ENCODE peak calls at places on chromosome 12, in five cellular contexts. B, U, G, P and R are unnamed samples.

GRCh38 chr12:81573228-81573627 is 185.9 kb downstream of the PPFIA2 start:
- DNase-seq in B (no peak), U (no peak), G (peak; percentile 9), P (peak; percentile 7), R (no peak)

GRCh38 chr12:62919827-62920226 is 15.1 kb downstream of the PPM1H start:
- DNase-seq in B (no peak), U (no peak), G (peak; percentile 89), P (peak; percentile 53), R (peak; percentile 86)

GRCh38 chr12:5944053-5944452 is 1.0 kb downstream of the ANO2 start:
- DNase-seq in B (no peak), U (no peak), G (no peak), P (no peak), R (no peak)

GRCh38 chr12:52570511-52570910 is 3.1 kb downstream of the KRT74 start:
- DNase-seq in B (no peak), U (no peak), G (no peak), P (no peak), R (no peak)

GRCh38 chr12:49568442-49568776 is 467 bp upstream of the MCRS1 start:
- DNase-seq in B (no peak), U (no peak), G (no peak), P (no peak), R (no peak)

GRCh38 chr12:3328081-3328480 is 162.9 kb upstream of the PRMT8 start:
- DNase-seq in B (no peak), U (no peak), G (no peak), P (no peak), R (no peak)

GRCh38 chr12:98544741-98545140 is 29.4 kb downstream of the TMPO start:
- DNase-seq in B (no peak), U (no peak), G (no peak), P (no peak), R (no peak)

GRCh38 chr12:75859868-75860267 is 171.7 kb downstream of the PHLDA1 start:
- DNase-seq in B (no peak), U (no peak), G (no peak), P (no peak), R (no peak)

GRCh38 chr12:4273651-4274395 is at the start of gene CCND2:
- DNase-seq in B (peak; percentile 93), U (peak; percentile 72), G (peak; percentile 83), P (peak; percentile 94), R (no peak)

GRCh38 chr12:119374615-119375014 is 40.1 kb downstream of the CCDC60 start:
- DNase-seq in B (no peak), U (no peak), G (no peak), P (peak; percentile 7), R (no peak)

GRCh38 chr12:13241833-13242232 is 45.3 kb downstream of the EMP1 start:
- DNase-seq in B (peak; percentile 52), U (no peak), G (no peak), P (no peak), R (no peak)

GRCh38 chr12:69987453-69988102 is 162.6 kb downstream of the MYRFL start:
- DNase-seq in B (peak; percentile 64), U (no peak), G (no peak), P (peak; percentile 86), R (no peak)

GRCh38 chr12:41055875-41056577 is 132.1 kb upstream of the PDZRN4 start:
- DNase-seq in B (no peak), U (no peak), G (peak; percentile 5), P (peak; percentile 15), R (no peak)

GRCh38 chr12:92059976-92060375 is 85.7 kb downstream of the BTG1 start:
- DNase-seq in B (no peak), U (no peak), G (no peak), P (peak; percentile 51), R (no peak)

GRCh38 chr12:42090899-42091298 is 53.8 kb downstream of the GXYLT1 start:
- DNase-seq in B (no peak), U (no peak), G (no peak), P (no peak), R (no peak)

GRCh38 chr12:2484141-2484776 is 310.5 kb upstream of the FKBP4 start:
- DNase-seq in B (no peak), U (no peak), G (no peak), P (no peak), R (no peak)

GRCh38 chr12:132610051-132610759 is at the start of gene LRCOL1:
- DNase-seq in B (no peak), U (no peak), G (peak; percentile 47), P (no peak), R (no peak)

GRCh38 chr12:90163975-90164374 is 455.3 kb upstream of the ATP2B1 start:
- DNase-seq in B (no peak), U (no peak), G (no peak), P (no peak), R (no peak)

GRCh38 chr12:3732901-3733300 is 20.0 kb downstream of the CRACR2A start:
- DNase-seq in B (peak; percentile 89), U (no peak), G (no peak), P (no peak), R (no peak)

GRCh38 chr12:72179841-72180240 is 92.3 kb upstream of the TRHDE start:
- DNase-seq in B (no peak), U (no peak), G (no peak), P (no peak), R (no peak)

GRCh38 chr12:104566244-104566993 is 109.7 kb downstream of the CHST11 start:
- DNase-seq in B (no peak), U (no peak), G (no peak), P (no peak), R (no peak)

GRCh38 chr12:6171409-6172015 is 28.7 kb upstream of the CD9 start:
- DNase-seq in B (no peak), U (no peak), G (no peak), P (no peak), R (no peak)

GRCh38 chr12:107393043-107393725 is 292.4 kb upstream of the PWP1 start:
- DNase-seq in B (no peak), U (no peak), G (no peak), P (no peak), R (no peak)

GRCh38 chr12:62813031-62813829 is 121.7 kb downstream of the PPM1H start:
- DNase-seq in B (peak; percentile 45), U (peak; percentile 4), G (peak; percentile 59), P (peak; percentile 65), R (no peak)

GRCh38 chr12:3083949-3084348 is 6.8 kb downstream of the TSPAN9 start:
- DNase-seq in B (no peak), U (no peak), G (no peak), P (no peak), R (no peak)

GRCh38 chr12:103820881-103821489 is 20.0 kb downstream of the NT5DC3 start:
- DNase-seq in B (no peak), U (no peak), G (no peak), P (no peak), R (no peak)

GRCh38 chr12:92218394-92219077 is 72.9 kb upstream of the BTG1 start:
- DNase-seq in B (no peak), U (no peak), G (no peak), P (no peak), R (no peak)

GRCh38 chr12:3117628-3118027 is 40.4 kb downstream of the TSPAN9 start:
- DNase-seq in B (no peak), U (no peak), G (peak; percentile 80), P (peak; percentile 87), R (peak; percentile 84)

GRCh38 chr12:113420996-113421595 is 1.1 kb upstream of the SDSL start:
- DNase-seq in B (no peak), U (no peak), G (no peak), P (no peak), R (no peak)

GRCh38 chr12:78087363-78087675 is 256.6 kb downstream of the NAV3 start:
- DNase-seq in B (no peak), U (no peak), G (no peak), P (no peak), R (no peak)

GRCh38 chr12:114403044-114403689 is 2.8 kb downstream of the TBX5 start:
- DNase-seq in B (no peak), U (no peak), G (no peak), P (no peak), R (no peak)

GRCh38 chr12:13582421-13582820 is 385.9 kb downstream of the EMP1 start:
- DNase-seq in B (no peak), U (no peak), G (no peak), P (no peak), R (no peak)

GRCh38 chr12:108098374-108098773 is 30.7 kb upstream of the WSCD2 start:
- DNase-seq in B (no peak), U (no peak), G (no peak), P (no peak), R (no peak)